ENCODE peak calls at places on chromosomes 6 and 20, in seven cellular contexts. Z is heart left ventricle; D is aorta; I is CD8-positive, alpha-beta memory T cell; G is SK-N-SH; Q is upper lobe of right lung; U is Peyer's patch. L is an unnamed sample. For H3K4me1 and H3K36me3, the result is how much of the 10 kb centered on the place peaks cover.

GRCh38 chr6:151007069-151007468 is 141.6 kb downstream of the MTHFD1L start:
- DNase-seq in Z (no peak), Q (no peak), U (no peak), D (no peak), G (no peak), I (no peak), L (no peak)

GRCh38 chr20:47300071-47300470 is 56.4 kb downstream of the ZMYND8 start:
- DNase-seq in Q (no peak), I (no peak), G (no peak), U (no peak), D (no peak), Z (no peak), L (no peak)

GRCh38 chr20:63619505-63619904 is 7.4 kb downstream of the GMEB2 start:
- DNase-seq in D (no peak), Z (no peak), U (no peak), Q (no peak), I (no peak), G (no peak), L (no peak)

GRCh38 chr20:48877299-48877698 is 44.2 kb upstream of the ARFGEF2 start:
- DNase-seq in Q (no peak), G (no peak), I (peak), D (no peak), U (no peak), Z (no peak), L (no peak)

GRCh38 chr20:31824554-31825313 is 5.6 kb downstream of the MYLK2 start:
- DNase-seq in D (no peak), Z (no peak), G (peak), Q (peak), U (no peak), I (no peak), L (no peak)

GRCh38 chr6:124987291-124987690 is 25.1 kb downstream of the RNF217 start:
- DNase-seq in D (no peak), U (no peak), I (no peak), Z (no peak), G (no peak), Q (no peak), L (no peak)

GRCh38 chr6:137415127-137415833 is 78.9 kb downstream of the OLIG3 start:
- DNase-seq in G (peak), I (peak), Q (peak), U (peak), Z (peak), D (peak), L (peak)

GRCh38 chr20:5081196-5081595 is 38.6 kb downstream of the PCNA start:
- DNase-seq in U (no peak), G (no peak), I (no peak), D (no peak), Z (no peak), Q (no peak), L (no peak)

GRCh38 chr6:12875061-12875460 is 158.5 kb downstream of the PHACTR1 start:
- DNase-seq in G (no peak), I (no peak), U (no peak), Z (no peak), Q (no peak), D (no peak), L (no peak)

GRCh38 chr6:39005774-39006173 is 42.8 kb upstream of the GLP1R start:
- DNase-seq in D (no peak), I (no peak), Z (no peak), Q (no peak), G (no peak), U (no peak), L (no peak)

GRCh38 chr20:57851786-57852185 is 142.0 kb upstream of the PMEPA1 start:
- DNase-seq in D (no peak), G (no peak), I (no peak), Q (no peak), Z (no peak), U (no peak), L (no peak)

GRCh38 chr6:125432968-125433367 is 131.2 kb upstream of the HDDC2 start:
- DNase-seq in I (no peak), U (no peak), Q (no peak), Z (no peak), D (no peak), G (no peak), L (no peak)

GRCh38 chr6:93013054-93013453 is 406.3 kb downstream of the EPHA7 start:
- DNase-seq in Q (no peak), U (no peak), I (no peak), G (no peak), D (no peak), Z (no peak), L (no peak)

GRCh38 chr6:68740828-68741500 is 105.9 kb downstream of the ADGRB3 start:
- DNase-seq in Z (no peak), Q (no peak), G (no peak), U (no peak), D (no peak), I (no peak), L (no peak)

GRCh38 chr6:138815797-138816528 is 20.1 kb downstream of the ECT2L start:
- DNase-seq in Q (no peak), G (peak), I (peak), Z (no peak), D (no peak), U (no peak), L (peak)

GRCh38 chr6:105374010-105374420 is 28.9 kb downstream of the PREP start:
- DNase-seq in Z (no peak), D (no peak), U (no peak), Q (no peak), I (no peak), G (no peak), L (no peak)

GRCh38 chr20:21936720-21937380 is 231.4 kb downstream of the PAX1 start:
- DNase-seq in U (no peak), Q (no peak), I (no peak), G (no peak), D (no peak), Z (no peak), L (no peak)

GRCh38 chr20:15857131-15857784 is 716.0 kb downstream of the KIF16B start:
- DNase-seq in I (no peak), G (no peak), Z (no peak), D (no peak), Q (no peak), U (peak), L (no peak)

DNA sequence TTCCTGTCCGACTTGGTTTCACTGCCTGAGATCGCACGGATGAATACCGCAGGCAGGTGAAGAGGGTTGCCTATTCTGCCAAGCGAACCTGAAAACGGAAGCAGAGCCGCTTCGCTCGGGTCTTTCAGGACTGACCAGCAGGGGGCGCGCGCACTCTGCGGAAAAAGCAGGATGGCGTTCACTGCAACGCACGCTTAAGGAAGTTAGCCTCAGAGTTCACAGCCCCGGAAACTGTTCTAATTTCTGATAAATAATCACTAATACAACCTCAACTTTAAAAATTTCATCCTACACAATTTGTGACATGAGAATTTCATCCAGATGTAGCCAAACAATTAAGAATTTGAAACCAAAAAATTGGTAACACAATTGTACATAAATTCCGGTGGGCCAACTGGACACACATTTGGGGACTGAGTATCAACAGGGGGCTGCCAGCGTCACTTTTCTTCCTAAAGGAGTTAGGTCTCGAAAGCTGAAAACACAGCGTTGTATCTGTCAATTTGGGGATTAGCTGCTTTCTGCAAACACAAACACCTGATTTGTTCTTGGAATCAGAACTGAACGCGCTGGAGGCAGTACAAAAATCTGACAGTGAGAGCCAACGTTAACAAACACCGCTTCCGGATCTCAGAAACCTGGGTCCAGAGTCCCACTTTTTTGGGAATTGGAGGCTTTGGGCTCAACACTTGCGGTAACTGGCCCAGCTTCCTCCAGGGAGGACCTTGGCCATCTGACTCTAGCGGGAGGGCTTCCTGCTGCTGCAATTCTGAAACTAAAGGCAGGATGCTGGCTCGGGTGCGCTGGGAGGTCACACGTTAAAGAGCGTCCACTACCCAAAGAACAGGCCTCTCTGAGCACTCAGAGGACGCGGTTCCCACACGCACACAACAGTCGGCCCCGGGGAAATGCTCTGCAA is 8.8 kb downstream of the PXDC1 start:
- DNase-seq in D (peak), Z (peak), I (peak), Q (peak), U (peak), G (peak), L (peak)
- H3K4me1 ChIP-seq in D (under half), Z (half or more), I (under half), Q (half or more), U (under half), G (under half), L (under half)

GRCh38 chr6:96153775-96154174 is 138.0 kb downstream of the FUT9 start:
- DNase-seq in D (no peak), Q (no peak), I (no peak), U (no peak), G (peak), Z (no peak), L (no peak)

GRCh38 chr6:96156425-96156824 is 140.7 kb downstream of the FUT9 start:
- DNase-seq in I (no peak), U (no peak), Q (no peak), Z (no peak), D (no peak), G (no peak), L (no peak)

GRCh38 chr6:96151707-96152106 is 135.9 kb downstream of the FUT9 start:
- DNase-seq in Z (no peak), I (no peak), D (no peak), U (no peak), G (no peak), Q (no peak), L (no peak)

GRCh38 chr6:96152114-96152708 is 136.4 kb downstream of the FUT9 start:
- DNase-seq in D (no peak), G (peak), U (no peak), I (no peak), Q (no peak), Z (no peak), L (no peak)

GRCh38 chr6:96157018-96157565 is 141.3 kb downstream of the FUT9 start:
- DNase-seq in Z (no peak), U (no peak), Q (no peak), G (no peak), D (no peak), I (no peak), L (peak)
- H3K36me3 ChIP-seq in Z (under half), U (under half), Q (under half), G (under half), D (under half), I (under half), L (under half)

GRCh38 chr6:90072961-90073464 is 178.7 kb downstream of the GJA10 start:
- DNase-seq in U (no peak), G (no peak), D (no peak), Z (no peak), I (no peak), Q (no peak), L (peak)
- H3K4me1 ChIP-seq in U (under half), G (under half), D (under half), Z (under half), I (under half), Q (under half), L (under half)

GRCh38 chr6:158067436-158068015 is 85.9 kb downstream of the SYNJ2 start:
- DNase-seq in Q (no peak), G (no peak), D (no peak), I (no peak), Z (no peak), U (no peak), L (no peak)

GRCh38 chr6:158063736-158064135 is 82.1 kb downstream of the SYNJ2 start:
- DNase-seq in Q (peak), G (no peak), U (no peak), Z (no peak), I (no peak), D (peak), L (no peak)

GRCh38 chr6:158064725-158065251 is 83.1 kb downstream of the SYNJ2 start:
- DNase-seq in I (no peak), D (peak), Q (peak), G (no peak), U (no peak), Z (no peak), L (no peak)

GRCh38 chr6:158068156-158068892 is 86.7 kb downstream of the SYNJ2 start:
- DNase-seq in U (no peak), Q (no peak), I (no peak), G (no peak), D (peak), Z (no peak), L (no peak)

DNA sequence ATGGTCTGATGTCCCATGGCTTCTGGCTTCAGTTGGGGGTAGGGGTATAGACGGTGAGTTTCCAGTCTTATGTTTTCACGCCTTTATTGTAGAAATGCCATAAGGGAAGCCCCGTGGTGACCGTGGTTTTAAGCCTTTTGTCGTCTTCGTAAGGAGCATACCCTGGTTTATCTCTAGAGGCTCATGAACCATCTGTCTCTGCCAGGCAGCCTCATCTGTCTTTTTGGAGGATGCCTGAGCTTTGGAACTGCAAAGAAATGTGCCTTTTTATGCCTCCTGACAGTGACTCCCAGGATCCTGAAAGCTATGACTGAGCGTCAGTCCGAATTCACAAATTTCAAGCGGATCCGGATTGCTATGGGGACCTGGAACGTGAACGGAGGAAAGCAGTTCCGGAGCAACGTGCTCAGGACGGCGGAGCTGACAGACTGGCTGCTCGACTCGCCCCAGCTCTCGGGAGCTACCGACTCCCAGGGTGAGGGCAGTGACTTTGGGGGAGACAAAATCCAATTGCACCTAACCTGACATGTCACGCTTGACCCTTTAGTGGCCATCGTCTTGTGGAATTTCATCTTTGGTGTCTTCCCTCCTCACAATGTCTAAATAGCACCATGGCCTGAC is 84.6 kb downstream of the SYNJ2 start:
- DNase-seq in G (no peak), Z (no peak), I (no peak), Q (peak), D (peak), U (no peak), L (no peak)
- H3K36me3 ChIP-seq in G (half or more), Z (half or more), I (under half), Q (under half), D (under half), U (under half), L (under half)

L was measured in CD4-positive, CD25-positive, alpha-beta regulatory T cell.